ENCODE peak calls at places on chromosomes 11 and 22, in seven cellular contexts. D is SK-N-SH; Z is activated T-cell treated with anti-CD3 and anti-CD28 coated beads for 1 hour; U is Kasumi-1; O is activated CD4-positive, alpha-beta T cell treated with anti-CD3 and anti-CD28 coated beads for 24 hours; S is T-helper 2 cell; W is trophoblast cell. I is an unnamed sample.

GRCh38 chr22:29152045-29152380 is 53.7 kb upstream of the EMID1 start:
- DNase-seq in D (no peak), Z (no peak), U (no peak), O (no peak), S (no peak), W (no peak), I (no peak)

GRCh38 chr11:35792148-35792845 is 129.7 kb downstream of the TRIM44 start:
- DNase-seq in D (no peak), Z (no peak), U (no peak), O (no peak), S (no peak), W (no peak), I (no peak)

GRCh38 chr11:35639591-35640179 is 21.4 kb downstream of the FJX1 start:
- DNase-seq in D (no peak), Z (no peak), U (no peak), O (no peak), S (no peak), W (no peak), I (no peak)

GRCh38 chr22:20646377-20646776 is 127.5 kb upstream of the SERPIND1 start:
- DNase-seq in D (no peak), Z (no peak), U (no peak), O (no peak), S (no peak), W (no peak), I (no peak)

GRCh38 chr11:59802639-59803176 is 7.9 kb downstream of the MRPL16 start:
- DNase-seq in D (peak), Z (peak), U (peak), O (no peak), S (no peak), W (peak), I (peak)

GRCh38 chr22:26835929-26836528 is 178.6 kb downstream of the MIAT start:
- DNase-seq in D (peak), Z (peak), U (peak), O (peak), S (peak), W (peak), I (peak)

GRCh38 chr11:26847459-26847858 is 125.6 kb upstream of the SLC5A12 start:
- DNase-seq in D (no peak), Z (no peak), U (no peak), O (no peak), S (no peak), W (no peak), I (no peak)

GRCh38 chr11:95279921-95280861 is 49.2 kb upstream of the SESN3 start:
- DNase-seq in D (peak), Z (no peak), U (peak), O (no peak), S (no peak), W (no peak), I (no peak)

GRCh38 chr11:121733858-121734257 is 281.1 kb upstream of the SORL1-AS1 start:
- DNase-seq in D (no peak), Z (no peak), U (no peak), O (no peak), S (no peak), W (no peak), I (no peak)

GRCh38 chr11:118126082-118126838 is 26.4 kb downstream of the SCN4B start:
- DNase-seq in D (no peak), Z (no peak), U (no peak), O (no peak), S (no peak), W (no peak), I (no peak)

GRCh38 chr11:16093889-16094653 is 262.3 kb downstream of the SOX6 start:
- DNase-seq in D (no peak), Z (no peak), U (no peak), O (no peak), S (no peak), W (no peak), I (no peak)

GRCh38 chr22:38177926-38178604 is 3.6 kb downstream of the PLA2G6 start:
- DNase-seq in D (no peak), Z (no peak), U (no peak), O (no peak), S (no peak), W (peak), I (no peak)

GRCh38 chr11:70299636-70300035 is 29.1 kb downstream of the PPFIA1 start:
- DNase-seq in D (no peak), Z (no peak), U (no peak), O (no peak), S (no peak), W (no peak), I (no peak)

GRCh38 chr11:86749376-86749775 is 51.0 kb upstream of the PRSS23 start:
- DNase-seq in D (no peak), Z (no peak), U (no peak), O (no peak), S (no peak), W (no peak), I (no peak)

GRCh38 chr11:41498726-41499125 is 39.3 kb upstream of the LRRC4C start:
- DNase-seq in D (peak), Z (no peak), U (peak), O (no peak), S (no peak), W (no peak), I (no peak)

GRCh38 chr11:102138677-102139076 is 28.4 kb downstream of the YAP1 start:
- DNase-seq in D (no peak), Z (no peak), U (no peak), O (no peak), S (no peak), W (peak), I (no peak)

GRCh38 chr11:61967924-61968757 is 707 bp upstream of the FTH1 start:
- DNase-seq in D (peak), Z (peak), U (no peak), O (peak), S (peak), W (peak), I (no peak)

GRCh38 chr11:108431997-108432396 is 35.3 kb downstream of the C11orf65 start:
- DNase-seq in D (no peak), Z (no peak), U (no peak), O (no peak), S (no peak), W (no peak), I (no peak)

GRCh38 chr11:114057147-114057546 is 2.4 kb upstream of the ZBTB16 start:
- DNase-seq in D (no peak), Z (no peak), U (no peak), O (no peak), S (no peak), W (no peak), I (no peak)

GRCh38 chr22:32926600-32926999 is 125.1 kb downstream of the TIMP3 start:
- DNase-seq in D (no peak), Z (no peak), U (peak), O (no peak), S (no peak), W (peak), I (no peak)

GRCh38 chr11:116387623-116388022 is 385.2 kb downstream of the BUD13 start:
- DNase-seq in D (no peak), Z (no peak), U (no peak), O (no peak), S (no peak), W (no peak), I (no peak)

GRCh38 chr11:93034031-93034430 is 64.6 kb downstream of the MTNR1B start:
- DNase-seq in D (no peak), Z (no peak), U (no peak), O (no peak), S (no peak), W (no peak), I (no peak)

GRCh38 chr22:24061124-24061684 is 50.1 kb downstream of the CABIN1 start:
- DNase-seq in D (no peak), Z (no peak), U (no peak), O (no peak), S (no peak), W (no peak), I (no peak)

GRCh38 chr22:29668681-29669080 is 51.1 kb upstream of the CABP7 start:
- DNase-seq in D (no peak), Z (no peak), U (no peak), O (no peak), S (no peak), W (no peak), I (no peak)

GRCh38 chr22:39317756-39318506 is 1.5 kb downstream of the RPL3 start:
- DNase-seq in D (no peak), Z (no peak), U (no peak), O (no peak), S (no peak), W (no peak), I (no peak)

GRCh38 chr11:28384418-28384817 is 276.2 kb downstream of the METTL15 start:
- DNase-seq in D (no peak), Z (no peak), U (no peak), O (no peak), S (no peak), W (no peak), I (no peak)

GRCh38 chr11:45658292-45658991 is 7.0 kb downstream of the CHST1 start:
- DNase-seq in D (no peak), Z (no peak), U (no peak), O (no peak), S (no peak), W (no peak), I (no peak)

GRCh38 chr11:116310215-116310614 is 462.6 kb downstream of the BUD13 start:
- DNase-seq in D (no peak), Z (no peak), U (no peak), O (no peak), S (no peak), W (no peak), I (no peak)

GRCh38 chr11:119106564-119107537 is at the start of gene C2CD2L:
- DNase-seq in D (peak), Z (peak), U (peak), O (peak), S (peak), W (peak), I (peak)

GRCh38 chr11:94526645-94527438 is 14.6 kb downstream of the C11orf97 start:
- DNase-seq in D (no peak), Z (no peak), U (peak), O (no peak), S (no peak), W (no peak), I (no peak)

GRCh38 chr11:9717719-9718118 is 53.8 kb downstream of the SWAP70 start:
- DNase-seq in D (peak), Z (no peak), U (no peak), O (no peak), S (no peak), W (no peak), I (no peak)

GRCh38 chr11:15901046-15901445 is 455.3 kb downstream of the SOX6 start:
- DNase-seq in D (no peak), Z (no peak), U (no peak), O (no peak), S (no peak), W (no peak), I (no peak)

GRCh38 chr11:2803186-2804057 is 82.2 kb downstream of the CDKN1C start:
- DNase-seq in D (no peak), Z (no peak), U (peak), O (no peak), S (peak), W (no peak), I (no peak)

GRCh38 chr22:30273196-30273595 is 6.5 kb upstream of the OSM start:
- DNase-seq in D (no peak), Z (no peak), U (no peak), O (no peak), S (no peak), W (no peak), I (no peak)

GRCh38 chr11:114111369-114112042 is 52.0 kb downstream of the ZBTB16 start:
- DNase-seq in D (no peak), Z (no peak), U (no peak), O (no peak), S (no peak), W (no peak), I (no peak)

I was measured in T follicular helper cell.